ENCODE peak calls at places on chromosome 20, in eight cellular contexts. C is CD8-positive, alpha-beta memory T cell; L is neural progenitor cell; Q is gastrocnemius medialis; I is right cardiac atrium; D is effector memory CD4-positive, alpha-beta T cell; T is A549; B is mucosa of descending colon. H is an unnamed sample. For H3K4me1, the result is how much of the 10 kb centered on the place peaks cover.

GRCh38 chr20:19609642-19610223 is 148.3 kb upstream of the RIN2 start:
- DNase-seq in C (no peak), L (no peak), Q (no peak), I (no peak), D (no peak), T (no peak), B (no peak), H (no peak)

GRCh38 chr20:13858496-13859270 is 73.9 kb downstream of the NDUFAF5 start:
- DNase-seq in C (no peak), L (no peak), Q (no peak), I (no peak), D (no peak), T (no peak), B (no peak), H (no peak)

GRCh38 chr20:51272392-51272791 is 249.5 kb upstream of the KCNG1 start:
- DNase-seq in C (no peak), L (no peak), Q (no peak), I (no peak), D (no peak), T (no peak), B (no peak), H (no peak)

GRCh38 chr20:4272225-4272624 is 256.9 kb upstream of the RNF24 start:
- DNase-seq in C (no peak), L (no peak), Q (no peak), I (no peak), D (no peak), T (no peak), B (no peak), H (no peak)

GRCh38 chr20:6956574-6956973 is 189.1 kb downstream of the BMP2 start:
- DNase-seq in C (no peak), L (no peak), Q (no peak), I (no peak), D (no peak), T (no peak), B (no peak), H (no peak)

GRCh38 chr20:19701449-19701848 is 56.6 kb upstream of the RIN2 start:
- DNase-seq in C (no peak), L (no peak), Q (no peak), I (no peak), D (no peak), T (no peak), B (no peak), H (no peak)

GRCh38 chr20:62583424-62583920 is 58.8 kb upstream of the SLCO4A1 start:
- DNase-seq in C (no peak), L (peak), Q (no peak), I (no peak), D (no peak), T (no peak), B (no peak), H (no peak)

GRCh38 chr20:8647868-8648495 is 420.9 kb upstream of the PLCB4 start:
- DNase-seq in C (no peak), L (no peak), Q (no peak), I (peak), D (no peak), T (no peak), B (peak), H (no peak)

GRCh38 chr20:12113468-12114371 is 196.0 kb downstream of the BTBD3 start:
- DNase-seq in C (no peak), L (no peak), Q (peak), I (peak), D (no peak), T (no peak), B (peak), H (no peak)

GRCh38 chr20:53322651-53323050 is 271.0 kb downstream of the ZNF217 start:
- DNase-seq in C (peak), L (no peak), Q (no peak), I (no peak), D (no peak), T (no peak), B (no peak), H (no peak)

GRCh38 chr20:32466739-32467505 is 108.8 kb downstream of the ASXL1 start:
- DNase-seq in C (no peak), L (no peak), Q (no peak), I (peak), D (no peak), T (no peak), B (no peak), H (no peak)
- H3K4me1 ChIP-seq in C (under half), L (under half), Q (under half), I (under half), D (under half), T (half or more), B (half or more), H (under half)

GRCh38 chr20:38836991-38837390 is 31.5 kb downstream of the PPP1R16B start:
- DNase-seq in C (no peak), L (no peak), Q (no peak), I (no peak), D (no peak), T (no peak), B (no peak), H (no peak)
- H3K4me1 ChIP-seq in C (under half), L (under half), Q (under half), I (under half), D (under half), T (under half), B (under half), H (under half)

DNA sequence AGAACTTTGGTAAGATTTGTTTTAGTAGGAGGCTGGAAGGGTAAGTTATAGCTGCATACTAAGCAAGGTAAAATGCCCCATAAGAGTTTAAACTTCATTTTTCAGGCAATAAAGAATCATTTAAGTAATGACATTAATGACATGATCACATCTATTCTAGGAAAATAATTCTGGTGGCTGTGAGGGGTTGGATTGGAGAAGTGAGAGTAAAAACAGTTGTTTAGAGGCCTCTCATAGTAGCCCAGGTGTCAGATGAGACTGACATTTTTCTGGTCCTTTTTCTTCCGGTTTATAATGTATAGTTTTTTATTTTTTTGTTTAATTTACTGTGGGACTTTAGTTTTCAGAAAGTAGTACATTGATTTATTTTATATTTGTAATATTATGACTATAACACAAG is 40.8 kb downstream of the ITCH start:
- DNase-seq in C (no peak), L (no peak), Q (no peak), I (no peak), D (no peak), T (no peak), B (no peak), H (no peak)
- H3K4me1 ChIP-seq in C (under half), L (under half), Q (under half), I (under half), D (under half), T (under half), B (under half), H (under half)

DNA sequence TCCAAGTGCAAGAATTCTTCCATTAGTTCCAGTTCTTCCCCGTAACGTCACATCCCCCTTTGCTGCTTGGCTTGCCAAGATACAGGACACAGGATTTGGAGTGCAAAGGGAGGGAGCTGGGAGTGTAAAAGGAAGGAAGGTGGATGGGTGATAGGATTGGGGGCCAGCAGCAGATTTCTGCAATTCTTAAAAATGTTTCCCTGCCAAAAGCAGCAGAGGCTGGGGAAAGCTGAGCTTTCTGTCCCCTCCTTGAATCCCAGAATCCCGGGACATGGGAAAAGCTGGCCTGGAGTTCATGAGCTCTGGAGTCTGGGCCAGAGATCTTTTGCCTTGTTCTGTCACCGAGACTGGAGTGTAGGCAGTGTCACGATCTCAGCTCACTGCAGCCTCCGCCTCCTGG is 60.0 kb upstream of the EPB41L1 start:
- DNase-seq in C (no peak), L (peak), Q (no peak), I (no peak), D (no peak), T (no peak), B (no peak), H (no peak)
- H3K4me1 ChIP-seq in C (under half), L (under half), Q (under half), I (under half), D (under half), T (half or more), B (half or more), H (under half)

GRCh38 chr20:48634641-48635040 is 193.2 kb downstream of the PREX1 start:
- DNase-seq in C (no peak), L (no peak), Q (no peak), I (no peak), D (no peak), T (no peak), B (no peak), H (no peak)
- H3K4me1 ChIP-seq in C (under half), L (under half), Q (under half), I (under half), D (under half), T (under half), B (under half), H (under half)

DNA sequence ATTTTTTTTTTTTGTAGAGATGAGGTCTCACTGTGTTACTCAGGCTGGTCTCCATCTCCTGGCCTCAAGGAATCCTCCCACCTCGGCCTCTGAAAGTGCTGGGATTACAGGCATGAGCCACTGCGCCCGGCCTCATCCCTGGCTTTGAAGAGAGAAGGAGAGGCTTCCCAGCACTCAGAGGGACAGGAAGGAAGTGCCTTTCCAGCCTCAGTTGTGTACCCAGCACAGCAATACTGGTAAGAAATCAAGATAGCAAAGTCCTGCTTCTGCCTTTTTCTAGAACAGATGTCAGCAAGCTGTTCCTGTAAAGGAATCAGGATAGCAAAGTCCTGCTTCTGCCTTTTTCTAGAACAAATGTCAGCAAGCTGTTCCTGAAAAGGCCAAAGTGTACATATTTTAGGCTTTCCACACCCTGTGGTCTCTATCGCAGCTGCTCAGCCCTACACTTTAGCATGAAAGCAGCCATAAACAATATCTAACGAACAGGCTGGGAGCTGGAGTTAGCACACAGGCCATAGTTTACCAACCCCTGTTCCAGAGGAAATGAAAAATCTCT is 6.3 kb upstream of the PLTP start:
- DNase-seq in C (no peak), L (no peak), Q (no peak), I (no peak), D (no peak), T (no peak), B (no peak), H (no peak)
- H3K4me1 ChIP-seq in C (under half), L (under half), Q (under half), I (under half), D (under half), T (under half), B (under half), H (under half)

DNA sequence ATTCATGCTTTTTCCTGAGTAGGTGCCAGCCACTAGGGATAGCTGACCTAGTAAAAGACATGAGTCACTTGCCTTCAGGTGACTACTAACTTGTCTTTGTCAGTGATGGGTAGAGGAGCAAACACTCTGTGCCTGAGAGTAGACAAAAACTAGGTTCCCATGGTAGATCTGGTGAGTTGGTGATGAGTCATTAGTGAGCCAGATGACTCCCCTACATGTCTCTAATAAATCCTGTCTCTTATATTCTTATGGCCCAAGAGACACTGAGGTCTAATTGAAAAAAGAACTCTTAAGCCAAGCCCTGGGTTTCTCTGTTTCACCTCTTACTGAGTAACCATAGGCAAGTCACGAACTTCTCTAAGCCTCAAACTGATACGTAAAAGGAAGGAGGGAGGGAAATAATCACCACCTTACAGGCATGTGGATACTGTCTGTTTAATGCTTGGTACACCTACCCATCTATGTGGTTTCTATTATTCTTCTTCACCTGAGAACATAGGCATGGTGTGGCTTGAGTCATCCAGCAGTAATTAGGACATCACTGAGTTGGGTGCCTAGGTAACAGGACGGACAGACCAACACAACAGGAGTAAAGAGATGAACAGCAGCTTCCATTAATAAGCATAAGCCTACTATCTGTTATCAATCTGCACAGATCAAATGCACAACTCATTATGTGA is 20.3 kb downstream of the TTPAL start:
- DNase-seq in C (no peak), L (no peak), Q (no peak), I (no peak), D (no peak), T (peak), B (no peak), H (no peak)
- H3K4me1 ChIP-seq in C (under half), L (under half), Q (under half), I (under half), D (under half), T (under half), B (under half), H (under half)

DNA sequence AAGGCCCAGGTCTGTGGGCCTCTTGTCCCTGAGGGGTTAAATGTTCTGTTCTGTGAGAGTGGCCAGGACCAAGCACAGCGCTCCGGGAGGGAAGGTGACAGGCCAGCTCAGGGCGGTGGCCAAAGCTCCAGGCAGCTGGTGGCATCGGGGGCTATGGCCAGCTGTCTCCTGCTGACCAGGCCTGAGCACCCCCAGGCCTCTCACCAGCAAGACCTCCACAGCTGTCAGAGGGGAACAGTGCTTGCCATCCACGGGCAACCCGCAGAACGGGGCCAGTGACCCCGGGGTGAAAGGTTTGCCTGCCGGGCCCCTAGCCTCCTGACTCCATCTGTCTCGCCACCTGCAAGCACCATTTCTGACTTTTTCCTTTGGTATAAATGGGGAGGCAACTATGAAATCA is 46.0 kb downstream of the EYA2 start:
- DNase-seq in C (no peak), L (no peak), Q (no peak), I (no peak), D (no peak), T (no peak), B (no peak), H (no peak)
- H3K4me1 ChIP-seq in C (under half), L (under half), Q (under half), I (under half), D (under half), T (under half), B (under half), H (under half)